ENCODE peak calls at places on chromosomes 13 and 19, in six cellular contexts. One of them, this sample, is unnamed.
A peak's percentile ranks its signal among the peaks of the same experiment; 100 is the strongest.

GRCh38 chr19:10690351-10690781 is 10.9 kb upstream of the QTRT1 start:
- DNase-seq in activated CD8-positive, alpha-beta memory T cell treated with anti-CD3 and anti-CD28 coated beads for 4 hours: no peak
- DNase-seq in NCI-H2227 treated with DMSO at 0.1 percent for 48 hours: no peak
- DNase-seq in SIG-M5: no peak
- DNase-seq in AG10803: peak; percentile 77
- DNase-seq in COLO829: no peak
- DNase-seq in this sample: no peak

GRCh38 chr13:97306646-97307045 is 84.5 kb downstream of the MBNL2 start:
- DNase-seq in activated CD8-positive, alpha-beta memory T cell treated with anti-CD3 and anti-CD28 coated beads for 4 hours: no peak
- DNase-seq in AG10803: peak; percentile 58
- DNase-seq in SIG-M5: no peak
- DNase-seq in NCI-H2227 treated with DMSO at 0.1 percent for 48 hours: no peak
- DNase-seq in COLO829: no peak
- DNase-seq in this sample: no peak

GRCh38 chr19:41879670-41880328 is 2.7 kb downstream of the CD79A start:
- DNase-seq in AG10803: no peak
- DNase-seq in SIG-M5: no peak
- DNase-seq in NCI-H2227 treated with DMSO at 0.1 percent for 48 hours: no peak
- DNase-seq in COLO829: no peak
- DNase-seq in activated CD8-positive, alpha-beta memory T cell treated with anti-CD3 and anti-CD28 coated beads for 4 hours: no peak
- DNase-seq in this sample: no peak

GRCh38 chr13:24313449-24313848 is 4.1 kb downstream of the C1QTNF9 start:
- DNase-seq in AG10803: peak; percentile 12
- DNase-seq in NCI-H2227 treated with DMSO at 0.1 percent for 48 hours: no peak
- DNase-seq in activated CD8-positive, alpha-beta memory T cell treated with anti-CD3 and anti-CD28 coated beads for 4 hours: no peak
- DNase-seq in SIG-M5: no peak
- DNase-seq in COLO829: no peak
- DNase-seq in this sample: no peak

GRCh38 chr13:67238277-67238859 is 8.2 kb upstream of the PCDH9 start:
- DNase-seq in SIG-M5: no peak
- DNase-seq in COLO829: peak; percentile 24
- DNase-seq in AG10803: peak; percentile 32
- DNase-seq in NCI-H2227 treated with DMSO at 0.1 percent for 48 hours: peak; percentile 21
- DNase-seq in activated CD8-positive, alpha-beta memory T cell treated with anti-CD3 and anti-CD28 coated beads for 4 hours: no peak
- DNase-seq in this sample: no peak

GRCh38 chr19:3620817-3621547 is 5.6 kb downstream of the CACTIN start:
- DNase-seq in SIG-M5: no peak
- DNase-seq in NCI-H2227 treated with DMSO at 0.1 percent for 48 hours: no peak
- DNase-seq in activated CD8-positive, alpha-beta memory T cell treated with anti-CD3 and anti-CD28 coated beads for 4 hours: no peak
- DNase-seq in AG10803: no peak
- DNase-seq in COLO829: no peak
- DNase-seq in this sample: no peak

GRCh38 chr13:36819811-36820140 is 754 bp downstream of the RFXAP start:
- DNase-seq in SIG-M5: no peak
- DNase-seq in activated CD8-positive, alpha-beta memory T cell treated with anti-CD3 and anti-CD28 coated beads for 4 hours: peak; percentile 4
- DNase-seq in COLO829: no peak
- DNase-seq in AG10803: peak; percentile 26
- DNase-seq in NCI-H2227 treated with DMSO at 0.1 percent for 48 hours: no peak
- DNase-seq in this sample: peak; percentile 25

GRCh38 chr19:36821758-36822157 is 16.4 kb downstream of the ZNF790 start:
- DNase-seq in activated CD8-positive, alpha-beta memory T cell treated with anti-CD3 and anti-CD28 coated beads for 4 hours: no peak
- DNase-seq in SIG-M5: no peak
- DNase-seq in COLO829: no peak
- DNase-seq in AG10803: no peak
- DNase-seq in NCI-H2227 treated with DMSO at 0.1 percent for 48 hours: no peak
- DNase-seq in this sample: no peak

GRCh38 chr13:114064516-114065140 is 67.8 kb downstream of the RASA3 start:
- DNase-seq in NCI-H2227 treated with DMSO at 0.1 percent for 48 hours: no peak
- DNase-seq in SIG-M5: no peak
- DNase-seq in activated CD8-positive, alpha-beta memory T cell treated with anti-CD3 and anti-CD28 coated beads for 4 hours: no peak
- DNase-seq in COLO829: peak; percentile 70
- DNase-seq in AG10803: peak; percentile 31
- DNase-seq in this sample: peak; percentile 36

GRCh38 chr13:27437126-27437525 is 12.7 kb downstream of the GTF3A start:
- DNase-seq in NCI-H2227 treated with DMSO at 0.1 percent for 48 hours: no peak
- DNase-seq in SIG-M5: no peak
- DNase-seq in activated CD8-positive, alpha-beta memory T cell treated with anti-CD3 and anti-CD28 coated beads for 4 hours: no peak
- DNase-seq in COLO829: no peak
- DNase-seq in AG10803: no peak
- DNase-seq in this sample: no peak

GRCh38 chr13:47661076-47661475 is 340.0 kb downstream of the SUCLA2 start:
- DNase-seq in AG10803: peak; percentile 92
- DNase-seq in COLO829: no peak
- DNase-seq in activated CD8-positive, alpha-beta memory T cell treated with anti-CD3 and anti-CD28 coated beads for 4 hours: no peak
- DNase-seq in NCI-H2227 treated with DMSO at 0.1 percent for 48 hours: no peak
- DNase-seq in SIG-M5: no peak
- DNase-seq in this sample: no peak

GRCh38 chr13:22897571-22898314 is 283.0 kb upstream of the SGCG start:
- DNase-seq in AG10803: no peak
- DNase-seq in activated CD8-positive, alpha-beta memory T cell treated with anti-CD3 and anti-CD28 coated beads for 4 hours: no peak
- DNase-seq in NCI-H2227 treated with DMSO at 0.1 percent for 48 hours: no peak
- DNase-seq in COLO829: no peak
- DNase-seq in SIG-M5: no peak
- DNase-seq in this sample: no peak

GRCh38 chr13:26280822-26281221 is 26.9 kb downstream of the CDK8 start:
- DNase-seq in NCI-H2227 treated with DMSO at 0.1 percent for 48 hours: no peak
- DNase-seq in AG10803: no peak
- DNase-seq in COLO829: no peak
- DNase-seq in activated CD8-positive, alpha-beta memory T cell treated with anti-CD3 and anti-CD28 coated beads for 4 hours: no peak
- DNase-seq in SIG-M5: no peak
- DNase-seq in this sample: no peak

GRCh38 chr13:28179974-28180373 is 41.6 kb downstream of the PAN3 start:
- DNase-seq in NCI-H2227 treated with DMSO at 0.1 percent for 48 hours: no peak
- DNase-seq in activated CD8-positive, alpha-beta memory T cell treated with anti-CD3 and anti-CD28 coated beads for 4 hours: no peak
- DNase-seq in COLO829: no peak
- DNase-seq in AG10803: no peak
- DNase-seq in SIG-M5: no peak
- DNase-seq in this sample: no peak

GRCh38 chr19:1063030-1063908 is 3.7 kb upstream of the ARHGAP45 start:
- DNase-seq in activated CD8-positive, alpha-beta memory T cell treated with anti-CD3 and anti-CD28 coated beads for 4 hours: no peak
- DNase-seq in SIG-M5: no peak
- DNase-seq in AG10803: no peak
- DNase-seq in COLO829: peak; percentile 60
- DNase-seq in NCI-H2227 treated with DMSO at 0.1 percent for 48 hours: no peak
- DNase-seq in this sample: no peak

GRCh38 chr13:113791761-113792160 is 32.7 kb downstream of the TMEM255B start:
- DNase-seq in SIG-M5: no peak
- DNase-seq in activated CD8-positive, alpha-beta memory T cell treated with anti-CD3 and anti-CD28 coated beads for 4 hours: no peak
- DNase-seq in NCI-H2227 treated with DMSO at 0.1 percent for 48 hours: no peak
- DNase-seq in COLO829: no peak
- DNase-seq in AG10803: no peak
- DNase-seq in this sample: no peak

GRCh38 chr13:53920916-53921315 is 892.3 kb downstream of the OLFM4 start:
- DNase-seq in activated CD8-positive, alpha-beta memory T cell treated with anti-CD3 and anti-CD28 coated beads for 4 hours: no peak
- DNase-seq in COLO829: no peak
- DNase-seq in AG10803: no peak
- DNase-seq in NCI-H2227 treated with DMSO at 0.1 percent for 48 hours: no peak
- DNase-seq in SIG-M5: no peak
- DNase-seq in this sample: no peak

GRCh38 chr13:86581711-86582110 is 782.5 kb upstream of the SLITRK6 start:
- DNase-seq in COLO829: no peak
- DNase-seq in NCI-H2227 treated with DMSO at 0.1 percent for 48 hours: no peak
- DNase-seq in activated CD8-positive, alpha-beta memory T cell treated with anti-CD3 and anti-CD28 coated beads for 4 hours: no peak
- DNase-seq in SIG-M5: no peak
- DNase-seq in AG10803: no peak
- DNase-seq in this sample: no peak

GRCh38 chr13:30818323-30818960 is 83.1 kb downstream of the ALOX5AP start:
- DNase-seq in activated CD8-positive, alpha-beta memory T cell treated with anti-CD3 and anti-CD28 coated beads for 4 hours: no peak
- DNase-seq in SIG-M5: no peak
- DNase-seq in COLO829: no peak
- DNase-seq in AG10803: peak; percentile 97
- DNase-seq in NCI-H2227 treated with DMSO at 0.1 percent for 48 hours: no peak
- DNase-seq in this sample: no peak

GRCh38 chr19:6613711-6614110 is 22.8 kb upstream of the CD70 start:
- DNase-seq in COLO829: no peak
- DNase-seq in NCI-H2227 treated with DMSO at 0.1 percent for 48 hours: no peak
- DNase-seq in SIG-M5: peak; percentile 23
- DNase-seq in AG10803: peak; percentile 48
- DNase-seq in activated CD8-positive, alpha-beta memory T cell treated with anti-CD3 and anti-CD28 coated beads for 4 hours: no peak
- DNase-seq in this sample: no peak

GRCh38 chr13:51623473-51623872 is 39.2 kb downstream of the WDFY2 start:
- DNase-seq in AG10803: peak; percentile 80
- DNase-seq in COLO829: no peak
- DNase-seq in NCI-H2227 treated with DMSO at 0.1 percent for 48 hours: no peak
- DNase-seq in activated CD8-positive, alpha-beta memory T cell treated with anti-CD3 and anti-CD28 coated beads for 4 hours: no peak
- DNase-seq in SIG-M5: no peak
- DNase-seq in this sample: no peak

GRCh38 chr13:34020388-34020787 is 202.4 kb downstream of the RFC3 start:
- DNase-seq in activated CD8-positive, alpha-beta memory T cell treated with anti-CD3 and anti-CD28 coated beads for 4 hours: no peak
- DNase-seq in NCI-H2227 treated with DMSO at 0.1 percent for 48 hours: no peak
- DNase-seq in COLO829: no peak
- DNase-seq in SIG-M5: no peak
- DNase-seq in AG10803: no peak
- DNase-seq in this sample: no peak

GRCh38 chr13:102825921-102826706 is 19.7 kb upstream of the ERCC5 start:
- DNase-seq in SIG-M5: no peak
- DNase-seq in COLO829: peak; percentile 60
- DNase-seq in AG10803: peak; percentile 95
- DNase-seq in activated CD8-positive, alpha-beta memory T cell treated with anti-CD3 and anti-CD28 coated beads for 4 hours: no peak
- DNase-seq in NCI-H2227 treated with DMSO at 0.1 percent for 48 hours: no peak
- DNase-seq in this sample: no peak

GRCh38 chr13:52760078-52760477 is 20.5 kb upstream of the CNMD start:
- DNase-seq in COLO829: no peak
- DNase-seq in SIG-M5: no peak
- DNase-seq in AG10803: no peak
- DNase-seq in activated CD8-positive, alpha-beta memory T cell treated with anti-CD3 and anti-CD28 coated beads for 4 hours: no peak
- DNase-seq in NCI-H2227 treated with DMSO at 0.1 percent for 48 hours: no peak
- DNase-seq in this sample: no peak